ENCODE peak calls at places on chromosomes 16 and 17, in seven cellular contexts. K is tibial artery, W is ovary, P is lower lobe of right lung, B is lower leg skin, L is cardiac muscle cell, R is uterus. T is an unnamed sample.

GRCh38 chr16:82657239-82657638 is 30.5 kb downstream of the CDH13 start:
- DNase-seq in B (no peak), L (peak; percentile 65), R (no peak), P (no peak), K (no peak), W (no peak), T (peak; percentile 34)

GRCh38 chr17:19418312-19418992 is 7.4 kb downstream of the RNF112 start:
- DNase-seq in R (no peak), P (no peak), K (peak; percentile 54), L (peak; percentile 54), W (no peak), B (no peak), T (peak; percentile 36)

GRCh38 chr17:42285346-42286050 is 2.8 kb upstream of the STAT5A start:
- DNase-seq in R (peak; percentile 10), B (no peak), K (no peak), P (no peak), L (no peak), W (peak; percentile 14), T (no peak)

GRCh38 chr16:85361441-85362118 is 249.3 kb upstream of the CIBAR2 start:
- DNase-seq in B (no peak), R (no peak), L (no peak), P (peak; percentile 92), K (no peak), W (no peak), T (no peak)

GRCh38 chr17:46009681-46010596 is 10.9 kb downstream of the STH start:
- DNase-seq in L (no peak), B (no peak), W (no peak), R (no peak), P (no peak), K (no peak), T (peak; percentile 71)

GRCh38 chr16:86634290-86634689 is 55.9 kb downstream of the FOXL1 start:
- DNase-seq in P (no peak), W (no peak), B (no peak), L (peak; percentile 36), K (no peak), R (no peak), T (peak; percentile 45)

GRCh38 chr17:70168044-70168978 is 1.0 kb upstream of the KCNJ2 start:
- DNase-seq in P (peak; percentile 68), B (peak; percentile 65), R (peak; percentile 27), W (peak; percentile 53), K (peak; percentile 56), L (peak; percentile 69), T (peak; percentile 62)

GRCh38 chr16:84270071-84270470 is 24.6 kb upstream of the WFDC1 start:
- DNase-seq in R (no peak), P (no peak), B (no peak), L (no peak), W (no peak), K (no peak), T (no peak)

GRCh38 chr16:25585526-25585925 is 106.2 kb upstream of the HS3ST4 start:
- DNase-seq in R (no peak), K (no peak), W (no peak), B (no peak), P (no peak), L (no peak), T (no peak)

GRCh38 chr17:63435681-63436522 is 10.2 kb downstream of the CYB561 start:
- DNase-seq in L (no peak), B (no peak), K (no peak), P (no peak), R (no peak), W (no peak), T (no peak)
- TF ChIP-seq CTCF in L (no peak), B (no peak), K (no peak), P (no peak), R (no peak), W (no peak), T (no peak)

GRCh38 chr16:89320717-89321501 is 103.4 kb downstream of the ZNF778 start:
- DNase-seq in B (no peak), R (no peak), L (peak; percentile 61), W (peak; percentile 75), K (no peak), P (peak; percentile 50), T (peak; percentile 48)
- H3K4me3 ChIP-seq in B (no peak overlapping the region), R (no peak overlapping the region), L (no peak overlapping the region), W (peak overlapping the region; percentile 6), K (peak overlapping the region; percentile 35), P (no peak overlapping the region), T (no peak overlapping the region)

DNA sequence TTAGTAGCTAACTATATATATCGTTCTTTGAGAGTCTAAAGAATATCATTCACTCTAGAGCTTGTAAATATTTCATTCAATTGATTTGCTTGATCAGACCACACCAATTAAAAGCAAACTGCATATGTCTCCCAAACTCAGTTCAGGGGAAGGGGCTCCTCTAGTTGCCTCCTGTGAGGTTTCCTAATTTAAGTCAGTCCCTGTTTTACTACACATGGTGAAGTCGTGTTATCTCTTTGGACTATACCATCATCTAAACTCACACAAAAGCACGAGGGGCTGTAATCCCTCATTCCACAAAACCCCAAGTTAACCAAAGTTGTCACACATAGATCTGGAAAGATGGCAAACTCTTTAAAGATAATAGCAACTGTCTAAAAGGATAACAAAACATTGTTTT is 11.6 kb downstream of the NACA2 start:
- DNase-seq in K (no peak), L (no peak), B (no peak), R (no peak), P (no peak), W (no peak), T (no peak)
- TF ChIP-seq CTCF in K (no peak), L (no peak), B (no peak), R (no peak), P (no peak), W (no peak), T (no peak)

DNA sequence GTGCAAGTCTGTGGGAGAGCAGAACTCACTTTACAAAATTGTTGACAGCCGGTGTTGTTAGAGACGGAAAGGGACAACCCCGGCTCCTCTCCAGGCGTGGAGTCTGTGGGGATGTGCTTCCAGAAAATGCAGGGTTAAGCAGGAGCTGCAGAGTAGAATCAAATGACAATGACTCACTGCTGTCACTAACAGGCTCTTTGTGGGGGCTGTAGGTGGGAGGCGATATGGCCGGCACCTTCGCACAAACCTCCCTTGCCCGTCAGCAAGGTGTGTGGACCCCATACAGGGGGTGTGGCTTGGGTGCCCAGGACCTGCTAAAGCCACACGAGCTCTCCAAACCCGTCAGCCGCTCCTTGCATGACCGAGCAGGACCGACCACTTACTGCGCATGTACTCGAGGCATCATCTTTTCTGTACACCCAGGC is 5.8 kb downstream of the PDK2 start:
- DNase-seq in B (no peak), K (no peak), P (peak; percentile 48), R (no peak), W (no peak), L (no peak), T (peak; percentile 45)
- H3K4me3 ChIP-seq in B (no peak overlapping the region), K (no peak overlapping the region), P (no peak overlapping the region), R (no peak overlapping the region), W (no peak overlapping the region), L (no peak overlapping the region), T (no peak overlapping the region)

DNA sequence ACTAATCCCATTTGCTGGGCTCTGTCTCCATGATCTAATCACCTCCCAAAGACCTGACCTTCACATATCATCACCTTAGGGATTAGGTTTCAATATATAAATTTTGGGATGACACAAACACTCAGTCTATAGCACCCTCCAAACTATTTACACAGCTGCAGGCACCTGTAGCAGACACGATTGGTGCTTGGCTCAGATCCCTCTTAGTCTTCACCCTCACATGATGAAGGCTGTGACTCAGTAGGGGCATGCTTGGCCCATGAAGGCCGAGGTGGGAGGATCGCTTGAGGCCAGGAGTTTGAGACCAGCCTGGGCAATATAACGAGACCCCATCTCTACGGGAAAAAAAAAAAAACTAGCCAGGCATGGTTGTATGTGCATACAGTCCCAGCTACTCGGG is 73.5 kb downstream of the HS3ST2 start:
- DNase-seq in L (no peak), P (no peak), B (no peak), W (no peak), R (no peak), K (no peak), T (no peak)
- TF ChIP-seq CTCF in L (no peak), P (no peak), B (no peak), W (no peak), R (no peak), K (no peak), T (no peak)

DNA sequence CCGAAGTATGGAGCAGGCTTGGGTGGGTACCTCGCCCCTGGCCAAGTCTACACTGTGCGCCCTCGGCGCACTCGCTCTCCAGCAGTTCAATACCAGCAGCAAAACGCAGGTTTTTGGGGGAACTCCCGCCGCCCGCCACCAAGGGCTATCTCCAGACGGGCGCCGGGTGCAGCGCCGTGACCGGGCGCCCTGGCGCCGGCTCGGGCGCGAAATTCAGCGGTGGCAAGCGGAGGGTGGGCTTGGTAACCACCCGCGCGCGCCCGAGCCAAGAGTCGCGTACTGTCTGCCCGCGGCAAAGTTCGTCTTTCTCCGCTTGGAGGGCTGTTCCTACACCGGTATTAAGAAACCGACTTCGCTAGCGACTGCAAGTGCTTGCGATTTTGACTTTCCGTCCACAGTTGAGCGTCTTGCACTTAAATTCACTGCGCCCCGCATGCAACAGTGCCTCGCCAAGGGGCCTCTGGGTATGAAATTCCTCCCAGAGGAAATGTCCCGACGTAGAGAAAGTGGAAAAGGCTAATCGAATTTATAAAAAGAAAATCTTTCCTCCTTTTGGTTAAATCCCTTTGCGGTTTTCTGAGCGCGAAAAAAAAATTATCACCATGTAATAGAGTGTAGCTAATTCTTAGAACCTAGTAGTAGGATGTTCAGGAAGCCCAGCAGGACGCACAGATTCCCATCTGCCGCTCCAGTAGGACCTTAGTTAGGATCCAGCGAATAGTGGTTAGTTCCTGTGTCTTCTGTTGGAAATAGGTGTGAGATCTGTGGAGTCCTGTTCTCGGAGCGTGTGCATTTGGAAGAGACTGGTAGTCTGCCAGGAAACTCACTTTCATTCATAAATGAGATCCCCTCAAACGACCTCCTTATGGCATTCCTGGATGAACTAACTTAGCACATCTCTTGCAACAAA is 5.1 kb upstream of the SALL1 start:
- DNase-seq in P (no peak), B (no peak), L (peak; percentile 45), R (no peak), W (peak; percentile 47), K (no peak), T (no peak)
- H3K4me3 ChIP-seq in P (no peak overlapping the region), B (no peak overlapping the region), L (peak overlapping the region; percentile 35), R (peak overlapping the region; percentile 69), W (peak overlapping the region; percentile 39), K (no peak overlapping the region), T (peak overlapping the region; percentile 92)

GRCh38 chr16:58026139-58026704 is 668 bp downstream of the MMP15 start:
- DNase-seq in K (no peak), B (no peak), W (peak; percentile 68), L (peak; percentile 64), P (peak; percentile 69), R (peak; percentile 37), T (peak; percentile 47)
- TF ChIP-seq CTCF in K (no peak), B (no peak), W (no peak), L (no peak), P (no peak), R (no peak), T (no peak)

DNA sequence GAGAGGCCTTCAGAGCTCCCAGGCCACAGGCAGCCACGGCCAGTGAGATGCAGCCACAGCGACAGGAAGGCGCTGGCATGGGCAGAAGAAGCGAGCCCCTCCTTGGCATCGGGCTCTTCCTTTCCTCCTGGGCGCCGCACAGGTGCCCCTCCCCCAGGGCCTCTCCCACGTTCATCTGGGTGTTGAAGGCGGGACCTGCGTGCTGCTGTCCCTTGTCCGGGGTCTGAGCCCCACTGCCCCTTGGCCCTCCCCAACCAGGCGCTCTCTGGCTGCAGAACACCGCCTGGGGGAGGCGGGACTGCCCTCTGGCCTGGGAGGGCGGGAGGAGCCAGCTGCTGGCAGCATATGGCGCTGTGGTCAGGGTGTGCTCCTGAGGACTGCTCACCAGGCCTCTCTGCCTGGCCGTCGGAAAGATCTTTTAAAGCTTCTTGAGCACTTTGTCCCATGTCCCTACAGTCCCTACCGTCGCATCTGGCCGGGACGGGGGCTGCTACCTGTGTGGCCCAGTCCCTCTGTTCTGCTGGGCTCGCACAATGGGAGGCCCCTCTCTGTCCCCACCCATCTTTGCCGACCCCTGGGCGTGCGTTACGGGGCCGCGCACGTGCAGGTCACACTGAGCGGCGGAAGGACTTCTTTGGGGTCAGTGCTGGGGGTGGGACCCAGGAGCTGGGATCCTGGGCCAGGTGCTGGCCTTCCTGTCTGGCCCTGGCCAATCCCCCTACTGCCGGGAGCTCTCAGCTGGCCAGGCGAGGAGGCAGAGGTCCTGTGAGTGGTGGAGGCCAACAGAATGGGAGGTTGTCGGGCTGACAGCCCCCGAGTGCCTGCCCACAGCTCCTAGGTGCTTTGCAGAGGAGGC is 1.7 kb downstream of the SLC25A10 start:
- DNase-seq in P (no peak), W (peak; percentile 46), K (no peak), L (no peak), R (peak; percentile 18), B (no peak), T (no peak)
- H3K4me3 ChIP-seq in P (peak overlapping the region; percentile 86), W (no peak overlapping the region), K (no peak overlapping the region), L (no peak overlapping the region), R (no peak overlapping the region), B (no peak overlapping the region), T (peak overlapping the region; percentile 60)